ENCODE peak calls at places on chromosomes 11 and 22, in six cellular contexts. One of them, this sample, is unnamed.

GRCh38 chr11:45272701-45273100 is 13.4 kb downstream of the SYT13 start:
- DNase-seq in adrenal gland: no peak
- DNase-seq in Peyer's patch: no peak
- DNase-seq in CD4-positive, CD25-positive, alpha-beta regulatory T cell: no peak
- DNase-seq in A549: peak; percentile 29
- DNase-seq in body of pancreas: no peak
- DNase-seq in this sample: no peak

GRCh38 chr11:62061356-62062222 is 62.2 kb upstream of the INCENP start:
- DNase-seq in Peyer's patch: no peak
- DNase-seq in CD4-positive, CD25-positive, alpha-beta regulatory T cell: no peak
- DNase-seq in adrenal gland: no peak
- DNase-seq in A549: no peak
- DNase-seq in body of pancreas: peak; percentile 29
- DNase-seq in this sample: no peak

GRCh38 chr11:46896719-46897406 is 21.5 kb downstream of the LRP4 start:
- DNase-seq in adrenal gland: no peak
- DNase-seq in body of pancreas: no peak
- DNase-seq in A549: peak; percentile 68
- DNase-seq in Peyer's patch: no peak
- DNase-seq in CD4-positive, CD25-positive, alpha-beta regulatory T cell: no peak
- DNase-seq in this sample: peak; percentile 60

GRCh38 chr11:64333556-64333955 is 6.4 kb upstream of the CCDC88B start:
- DNase-seq in body of pancreas: no peak
- DNase-seq in adrenal gland: no peak
- DNase-seq in CD4-positive, CD25-positive, alpha-beta regulatory T cell: no peak
- DNase-seq in A549: no peak
- DNase-seq in Peyer's patch: no peak
- DNase-seq in this sample: no peak

GRCh38 chr11:111301840-111302113 is 3.4 kb downstream of the POU2AF3 start:
- DNase-seq in A549: no peak
- DNase-seq in body of pancreas: no peak
- DNase-seq in adrenal gland: no peak
- DNase-seq in CD4-positive, CD25-positive, alpha-beta regulatory T cell: no peak
- DNase-seq in Peyer's patch: no peak
- DNase-seq in this sample: no peak

GRCh38 chr11:44823006-44823405 is 96.2 kb downstream of the TSPAN18 start:
- DNase-seq in A549: peak; percentile 28
- DNase-seq in adrenal gland: no peak
- DNase-seq in CD4-positive, CD25-positive, alpha-beta regulatory T cell: no peak
- DNase-seq in body of pancreas: no peak
- DNase-seq in Peyer's patch: no peak
- DNase-seq in this sample: peak; percentile 32

GRCh38 chr11:2312232-2313042 is 10.6 kb downstream of the TSPAN32 start:
- DNase-seq in CD4-positive, CD25-positive, alpha-beta regulatory T cell: no peak
- DNase-seq in A549: no peak
- DNase-seq in Peyer's patch: no peak
- DNase-seq in body of pancreas: peak; percentile 11
- DNase-seq in adrenal gland: no peak
- DNase-seq in this sample: no peak

GRCh38 chr11:8066036-8066910 is 14.7 kb upstream of the TUB start:
- DNase-seq in Peyer's patch: no peak
- DNase-seq in A549: no peak
- DNase-seq in adrenal gland: no peak
- DNase-seq in CD4-positive, CD25-positive, alpha-beta regulatory T cell: no peak
- DNase-seq in body of pancreas: no peak
- DNase-seq in this sample: no peak

GRCh38 chr22:27483095-27483798 is 318.3 kb downstream of the MN1 start:
- DNase-seq in adrenal gland: no peak
- DNase-seq in Peyer's patch: no peak
- DNase-seq in body of pancreas: no peak
- DNase-seq in CD4-positive, CD25-positive, alpha-beta regulatory T cell: no peak
- DNase-seq in A549: no peak
- DNase-seq in this sample: no peak

GRCh38 chr11:73019996-73020395 is 122.1 kb downstream of the FCHSD2 start:
- DNase-seq in CD4-positive, CD25-positive, alpha-beta regulatory T cell: no peak
- DNase-seq in A549: no peak
- DNase-seq in body of pancreas: no peak
- DNase-seq in adrenal gland: no peak
- DNase-seq in Peyer's patch: no peak
- DNase-seq in this sample: no peak

GRCh38 chr22:17612057-17612456 is 16.5 kb downstream of the ATP6V1E1 start:
- DNase-seq in CD4-positive, CD25-positive, alpha-beta regulatory T cell: no peak
- DNase-seq in Peyer's patch: no peak
- DNase-seq in adrenal gland: no peak
- DNase-seq in A549: no peak
- DNase-seq in body of pancreas: no peak
- DNase-seq in this sample: no peak

GRCh38 chr11:123431619-123432018 is 1.6 kb downstream of the GRAMD1B start:
- DNase-seq in body of pancreas: no peak
- DNase-seq in CD4-positive, CD25-positive, alpha-beta regulatory T cell: no peak
- DNase-seq in adrenal gland: no peak
- DNase-seq in Peyer's patch: no peak
- DNase-seq in A549: no peak
- DNase-seq in this sample: no peak

GRCh38 chr11:72744474-72744873 is 7.7 kb downstream of the ARAP1 start:
- DNase-seq in adrenal gland: no peak
- DNase-seq in Peyer's patch: no peak
- DNase-seq in body of pancreas: no peak
- DNase-seq in A549: no peak
- DNase-seq in CD4-positive, CD25-positive, alpha-beta regulatory T cell: no peak
- DNase-seq in this sample: no peak

GRCh38 chr11:63142459-63142858 is 1.6 kb downstream of the SLC22A24 start:
- DNase-seq in A549: no peak
- DNase-seq in CD4-positive, CD25-positive, alpha-beta regulatory T cell: no peak
- DNase-seq in Peyer's patch: no peak
- DNase-seq in body of pancreas: no peak
- DNase-seq in adrenal gland: no peak
- DNase-seq in this sample: no peak

GRCh38 chr11:65894034-65894591 is 3.6 kb downstream of the CCDC85B start:
- DNase-seq in adrenal gland: peak; percentile 42
- DNase-seq in A549: no peak
- DNase-seq in Peyer's patch: peak; percentile 70
- DNase-seq in body of pancreas: no peak
- DNase-seq in CD4-positive, CD25-positive, alpha-beta regulatory T cell: no peak
- DNase-seq in this sample: no peak

GRCh38 chr11:15038963-15039362 is 34.4 kb upstream of the CALCB start:
- DNase-seq in A549: peak; percentile 7
- DNase-seq in adrenal gland: no peak
- DNase-seq in CD4-positive, CD25-positive, alpha-beta regulatory T cell: no peak
- DNase-seq in body of pancreas: no peak
- DNase-seq in Peyer's patch: no peak
- DNase-seq in this sample: no peak

GRCh38 chr11:75147875-75148263 is 3.0 kb upstream of the SLCO2B1 start:
- DNase-seq in Peyer's patch: no peak
- DNase-seq in body of pancreas: no peak
- DNase-seq in CD4-positive, CD25-positive, alpha-beta regulatory T cell: no peak
- DNase-seq in A549: no peak
- DNase-seq in adrenal gland: peak; percentile 48
- DNase-seq in this sample: no peak

GRCh38 chr11:5690736-5691135 is 1.1 kb downstream of the TRIM22 start:
- DNase-seq in adrenal gland: no peak
- DNase-seq in body of pancreas: no peak
- DNase-seq in A549: no peak
- DNase-seq in Peyer's patch: no peak
- DNase-seq in CD4-positive, CD25-positive, alpha-beta regulatory T cell: no peak
- DNase-seq in this sample: no peak

GRCh38 chr22:31646186-31647019 is 15.6 kb downstream of the PISD start:
- DNase-seq in adrenal gland: peak; percentile 80
- DNase-seq in CD4-positive, CD25-positive, alpha-beta regulatory T cell: no peak
- DNase-seq in body of pancreas: no peak
- DNase-seq in Peyer's patch: no peak
- DNase-seq in A549: peak; percentile 59
- DNase-seq in this sample: no peak

GRCh38 chr22:23291806-23292452 is 111.6 kb downstream of the BCR start:
- DNase-seq in adrenal gland: no peak
- DNase-seq in A549: no peak
- DNase-seq in CD4-positive, CD25-positive, alpha-beta regulatory T cell: no peak
- DNase-seq in body of pancreas: no peak
- DNase-seq in Peyer's patch: no peak
- DNase-seq in this sample: no peak

GRCh38 chr11:120205596-120206161 is 5.2 kb upstream of the OAF start:
- DNase-seq in Peyer's patch: no peak
- DNase-seq in CD4-positive, CD25-positive, alpha-beta regulatory T cell: no peak
- DNase-seq in adrenal gland: peak; percentile 56
- DNase-seq in body of pancreas: no peak
- DNase-seq in A549: peak; percentile 10
- DNase-seq in this sample: no peak

GRCh38 chr11:78166832-78167469 is 21.5 kb downstream of the KCTD21 start:
- DNase-seq in CD4-positive, CD25-positive, alpha-beta regulatory T cell: no peak
- DNase-seq in Peyer's patch: no peak
- DNase-seq in adrenal gland: no peak
- DNase-seq in body of pancreas: no peak
- DNase-seq in A549: no peak
- DNase-seq in this sample: no peak

GRCh38 chr11:78161937-78162336 is 22.5 kb upstream of the ALG8 start:
- DNase-seq in Peyer's patch: no peak
- DNase-seq in body of pancreas: peak; percentile 26
- DNase-seq in A549: no peak
- DNase-seq in CD4-positive, CD25-positive, alpha-beta regulatory T cell: no peak
- DNase-seq in adrenal gland: no peak
- DNase-seq in this sample: no peak

GRCh38 chr11:78161346-78161745 is 21.9 kb upstream of the ALG8 start:
- DNase-seq in body of pancreas: no peak
- DNase-seq in Peyer's patch: no peak
- DNase-seq in adrenal gland: no peak
- DNase-seq in CD4-positive, CD25-positive, alpha-beta regulatory T cell: no peak
- DNase-seq in A549: no peak
- DNase-seq in this sample: no peak

GRCh38 chr11:78164471-78164870 is 24.0 kb downstream of the KCTD21 start:
- DNase-seq in A549: no peak
- DNase-seq in Peyer's patch: no peak
- DNase-seq in CD4-positive, CD25-positive, alpha-beta regulatory T cell: no peak
- DNase-seq in adrenal gland: no peak
- DNase-seq in body of pancreas: no peak
- DNase-seq in this sample: no peak

DNA sequence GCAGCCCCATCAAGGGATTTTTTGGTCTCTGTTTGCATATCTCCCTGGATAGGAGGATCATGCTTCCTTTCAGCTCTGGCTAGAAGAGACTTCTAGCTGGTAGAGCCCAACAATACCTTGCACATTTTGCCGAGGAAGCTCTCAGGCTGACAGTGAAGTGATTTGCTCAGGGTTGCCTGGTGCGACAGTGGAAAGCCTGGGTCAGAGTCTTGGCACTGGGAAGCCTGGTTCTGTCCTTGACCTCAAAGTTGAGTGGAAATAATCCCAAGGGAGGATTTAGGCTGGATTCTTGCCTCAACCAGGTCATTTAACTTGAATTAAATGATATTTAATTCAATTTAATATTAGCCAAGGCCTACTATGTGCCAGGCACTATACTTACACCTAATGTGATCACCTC is 24.4 kb upstream of the ALG8 start:
- DNase-seq in Peyer's patch: no peak
- DNase-seq in adrenal gland: peak; percentile 72
- DNase-seq in body of pancreas: no peak
- DNase-seq in A549: no peak
- DNase-seq in CD4-positive, CD25-positive, alpha-beta regulatory T cell: no peak
- DNase-seq in this sample: no peak
- H3K4me1 ChIP-seq in Peyer's patch: no peaks in the 10 kb centered on the region
- H3K4me1 ChIP-seq in adrenal gland: peaks cover 19% of the 10 kb centered on the region
- H3K4me1 ChIP-seq in body of pancreas: no peaks in the 10 kb centered on the region
- H3K4me1 ChIP-seq in A549: no peaks in the 10 kb centered on the region
- H3K4me1 ChIP-seq in CD4-positive, CD25-positive, alpha-beta regulatory T cell: no peaks in the 10 kb centered on the region
- H3K4me1 ChIP-seq in this sample: no peaks in the 10 kb centered on the region

GRCh38 chr11:114522818-114523217 is 36.9 kb downstream of the NXPE1 start:
- DNase-seq in adrenal gland: no peak
- DNase-seq in body of pancreas: no peak
- DNase-seq in CD4-positive, CD25-positive, alpha-beta regulatory T cell: no peak
- DNase-seq in A549: no peak
- DNase-seq in Peyer's patch: no peak
- DNase-seq in this sample: no peak
- H3K4me1 ChIP-seq in adrenal gland: no peaks in the 10 kb centered on the region
- H3K4me1 ChIP-seq in body of pancreas: no peaks in the 10 kb centered on the region
- H3K4me1 ChIP-seq in CD4-positive, CD25-positive, alpha-beta regulatory T cell: no peaks in the 10 kb centered on the region
- H3K4me1 ChIP-seq in A549: no peaks in the 10 kb centered on the region
- H3K4me1 ChIP-seq in Peyer's patch: no peaks in the 10 kb centered on the region
- H3K4me1 ChIP-seq in this sample: no peaks in the 10 kb centered on the region

GRCh38 chr11:93542753-93543246 is 391 bp downstream of the SMCO4 start:
- DNase-seq in CD4-positive, CD25-positive, alpha-beta regulatory T cell: no peak
- DNase-seq in Peyer's patch: no peak
- DNase-seq in body of pancreas: no peak
- DNase-seq in A549: no peak
- DNase-seq in adrenal gland: peak; percentile 61
- DNase-seq in this sample: peak; percentile 43

GRCh38 chr11:93541154-93541553 is 2.0 kb downstream of the SMCO4 start:
- DNase-seq in Peyer's patch: no peak
- DNase-seq in CD4-positive, CD25-positive, alpha-beta regulatory T cell: no peak
- DNase-seq in body of pancreas: no peak
- DNase-seq in adrenal gland: no peak
- DNase-seq in A549: no peak
- DNase-seq in this sample: no peak

GRCh38 chr11:93541884-93542752 is 1.1 kb downstream of the SMCO4 start:
- DNase-seq in Peyer's patch: peak; percentile 58
- DNase-seq in adrenal gland: peak; percentile 45
- DNase-seq in A549: peak; percentile 58
- DNase-seq in body of pancreas: peak; percentile 53
- DNase-seq in CD4-positive, CD25-positive, alpha-beta regulatory T cell: peak; percentile 20
- DNase-seq in this sample: peak; percentile 59

GRCh38 chr11:93537767-93538261 is 5.4 kb downstream of the SMCO4 start:
- DNase-seq in adrenal gland: peak; percentile 73
- DNase-seq in A549: no peak
- DNase-seq in Peyer's patch: no peak
- DNase-seq in body of pancreas: peak; percentile 54
- DNase-seq in CD4-positive, CD25-positive, alpha-beta regulatory T cell: no peak
- DNase-seq in this sample: no peak

GRCh38 chr11:93540337-93540736 is 2.9 kb downstream of the SMCO4 start:
- DNase-seq in Peyer's patch: no peak
- DNase-seq in adrenal gland: no peak
- DNase-seq in body of pancreas: no peak
- DNase-seq in CD4-positive, CD25-positive, alpha-beta regulatory T cell: no peak
- DNase-seq in A549: no peak
- DNase-seq in this sample: no peak
- H3K4me1 ChIP-seq in Peyer's patch: no peaks in the 10 kb centered on the region
- H3K4me1 ChIP-seq in adrenal gland: peaks cover 34% of the 10 kb centered on the region
- H3K4me1 ChIP-seq in body of pancreas: peaks cover 46% of the 10 kb centered on the region
- H3K4me1 ChIP-seq in CD4-positive, CD25-positive, alpha-beta regulatory T cell: peaks cover 13% of the 10 kb centered on the region
- H3K4me1 ChIP-seq in A549: peaks cover 20% of the 10 kb centered on the region
- H3K4me1 ChIP-seq in this sample: no peaks in the 10 kb centered on the region

GRCh38 chr11:121467965-121468364 is 15.2 kb upstream of the SORL1-AS1 start:
- DNase-seq in adrenal gland: no peak
- DNase-seq in body of pancreas: no peak
- DNase-seq in A549: no peak
- DNase-seq in CD4-positive, CD25-positive, alpha-beta regulatory T cell: peak; percentile 52
- DNase-seq in Peyer's patch: peak; percentile 50
- DNase-seq in this sample: no peak
- H3K4me1 ChIP-seq in adrenal gland: no peaks in the 10 kb centered on the region
- H3K4me1 ChIP-seq in body of pancreas: peaks cover 28% of the 10 kb centered on the region
- H3K4me1 ChIP-seq in A549: peaks cover 39% of the 10 kb centered on the region
- H3K4me1 ChIP-seq in CD4-positive, CD25-positive, alpha-beta regulatory T cell: peaks cover 69% of the 10 kb centered on the region
- H3K4me1 ChIP-seq in Peyer's patch: no peaks in the 10 kb centered on the region
- H3K4me1 ChIP-seq in this sample: peaks cover 7% of the 10 kb centered on the region

This sample was measured in HAP-1.